ENCODE peak calls at places on chromosomes 5 and 9, in ten cellular contexts. S, N, X, W, J, F, P, R, U and D are unnamed samples.

GRCh38 chr5:113283558-113283957 is 151.2 kb downstream of the TSSK1B start:
- DNase-seq in S (no peak), N (no peak), X (no peak), W (no peak), J (no peak), F (no peak), P (no peak), R (no peak), U (peak), D (no peak)

GRCh38 chr5:157819502-157820125 is 39.3 kb downstream of the CLINT1 start:
- DNase-seq in S (no peak), N (no peak), X (peak), W (no peak), J (no peak), F (no peak), P (no peak), R (no peak), U (no peak), D (no peak)

GRCh38 chr5:150219142-150219541 is 29.3 kb downstream of the SLC6A7 start:
- DNase-seq in S (no peak), N (no peak), X (no peak), W (no peak), J (no peak), F (no peak), P (no peak), R (peak), U (no peak), D (no peak)

GRCh38 chr5:75617746-75618352 is 6.6 kb downstream of the ANKDD1B start:
- DNase-seq in S (no peak), N (no peak), X (no peak), W (no peak), J (no peak), F (no peak), P (no peak), R (no peak), U (no peak), D (no peak)

GRCh38 chr9:100933656-100934055 is 94.9 kb upstream of the PLPPR1 start:
- DNase-seq in S (peak), N (no peak), X (no peak), W (no peak), J (peak), F (no peak), P (no peak), R (no peak), U (no peak), D (no peak)

GRCh38 chr9:136438909-136439549 is 616 bp downstream of the INPP5E start:
- DNase-seq in S (no peak), N (peak), X (no peak), W (peak), J (peak), F (peak), P (no peak), R (peak), U (no peak), D (no peak)

GRCh38 chr5:133401731-133402347 is 210.5 kb downstream of the FSTL4 start:
- DNase-seq in S (no peak), N (no peak), X (no peak), W (no peak), J (no peak), F (no peak), P (peak), R (no peak), U (no peak), D (no peak)

GRCh38 chr9:114156658-114157421 is 1.5 kb downstream of the COL27A1 start:
- DNase-seq in S (peak), N (no peak), X (no peak), W (no peak), J (peak), F (peak), P (peak), R (peak), U (peak), D (no peak)

GRCh38 chr5:81182396-81183390 is 50.4 kb upstream of the CKMT2 start:
- DNase-seq in S (no peak), N (no peak), X (no peak), W (no peak), J (no peak), F (no peak), P (no peak), R (no peak), U (no peak), D (no peak)

GRCh38 chr9:123081824-123082223 is 48.4 kb downstream of the GPR21 start:
- DNase-seq in S (peak), N (no peak), X (peak), W (peak), J (peak), F (no peak), P (no peak), R (peak), U (peak), D (no peak)